ENCODE peak calls at places on chromosomes 4 and X, in four cellular contexts. K, T, Q and U are unnamed samples.

GRCh38 chr4:61533140-61533539 is 333.0 kb downstream of the ADGRL3 start:
- DNase-seq in K (no peak), T (no peak), Q (no peak), U (no peak)

GRCh38 chrX:115588180-115588579 is 27.2 kb downstream of the PLS3 start:
- DNase-seq in K (no peak), T (no peak), Q (no peak), U (no peak)

GRCh38 chrX:106935175-106935574 is 15.0 kb downstream of the CLDN2 start:
- DNase-seq in K (no peak), T (peak), Q (no peak), U (no peak)

GRCh38 chr4:100789991-100790390 is 272.2 kb upstream of the EMCN start:
- DNase-seq in K (no peak), T (no peak), Q (no peak), U (no peak)

GRCh38 chrX:69136546-69137331 is 28.5 kb downstream of the PJA1 start:
- DNase-seq in K (no peak), T (no peak), Q (no peak), U (no peak)

GRCh38 chrX:120456973-120457372 is 12.1 kb downstream of the LAMP2 start:
- DNase-seq in K (peak), T (no peak), Q (no peak), U (no peak)

GRCh38 chrX:17377047-17377692 is 2.2 kb downstream of the NHS start:
- DNase-seq in K (no peak), T (no peak), Q (no peak), U (peak)

GRCh38 chr4:11446156-11446811 is 17.6 kb upstream of the HS3ST1 start:
- DNase-seq in K (no peak), T (no peak), Q (no peak), U (no peak)

GRCh38 chr4:165190591-165191212 is 16.7 kb upstream of the KLHL2 start:
- DNase-seq in K (no peak), T (no peak), Q (no peak), U (no peak)

GRCh38 chr4:140862182-140862442 is 105.9 kb upstream of the TBC1D9 start:
- DNase-seq in K (no peak), T (no peak), Q (no peak), U (no peak)

GRCh38 chr4:147773261-147774184 is 41.6 kb downstream of the ARHGAP10 start:
- DNase-seq in K (no peak), T (no peak), Q (no peak), U (no peak)

GRCh38 chr4:2437475-2438215 is 18.9 kb downstream of the CFAP99 start:
- DNase-seq in K (no peak), T (no peak), Q (no peak), U (no peak)

GRCh38 chr4:56570041-56570440 is 64.5 kb downstream of the ARL9 start:
- DNase-seq in K (no peak), T (no peak), Q (no peak), U (no peak)

GRCh38 chr4:148238797-148239196 is 203.4 kb downstream of the NR3C2 start:
- DNase-seq in K (no peak), T (no peak), Q (no peak), U (no peak)

GRCh38 chr4:24488399-24489164 is 95.8 kb downstream of the DHX15 start:
- DNase-seq in K (peak), T (peak), Q (peak), U (no peak)

GRCh38 chrX:123859409-123859827 is 435 bp upstream of the XIAP start:
- DNase-seq in K (no peak), T (peak), Q (peak), U (no peak)

GRCh38 chr4:59960143-59960542 is 1240.0 kb upstream of the ADGRL3 start:
- DNase-seq in K (no peak), T (no peak), Q (no peak), U (no peak)

GRCh38 chr4:112938461-112939058 is 110.9 kb upstream of the ANK2 start:
- DNase-seq in K (peak), T (peak), Q (no peak), U (no peak)

GRCh38 chr4:8914461-8915171 is 43.0 kb upstream of the HMX1 start:
- DNase-seq in K (no peak), T (no peak), Q (peak), U (peak)

GRCh38 chr4:173391691-173392090 is 7.2 kb downstream of the SCRG1 start:
- DNase-seq in K (no peak), T (no peak), Q (no peak), U (no peak)

GRCh38 chr4:23213198-23213597 is 520.5 kb downstream of the GBA3 start:
- DNase-seq in K (no peak), T (no peak), Q (no peak), U (no peak)

GRCh38 chrX:154695913-154696312 is 42.5 kb upstream of the CTAG2 start:
- DNase-seq in K (no peak), T (no peak), Q (no peak), U (no peak)

GRCh38 chrX:54248309-54248708 is 65.3 kb upstream of the FAM120C start:
- DNase-seq in K (peak), T (peak), Q (no peak), U (no peak)

GRCh38 chrX:38632516-38632915 is 71.2 kb downstream of the TSPAN7 start:
- DNase-seq in K (no peak), T (no peak), Q (no peak), U (no peak)

GRCh38 chrX:67296395-67296794 is 247.4 kb upstream of the AR start:
- DNase-seq in K (no peak), T (no peak), Q (no peak), U (no peak)

GRCh38 chr4:155545456-155545855 is 121.2 kb upstream of the GUCY1A1 start:
- DNase-seq in K (no peak), T (no peak), Q (no peak), U (no peak)

GRCh38 chr4:121951570-121952110 is at the start of gene TRPC3:
- DNase-seq in K (peak), T (no peak), Q (no peak), U (no peak)

GRCh38 chrX:48498374-48498809 is 10.4 kb upstream of the PORCN start:
- DNase-seq in K (no peak), T (peak), Q (no peak), U (no peak)

GRCh38 chr4:15855804-15856475 is 77.8 kb downstream of the CD38 start:
- DNase-seq in K (no peak), T (no peak), Q (no peak), U (no peak)

GRCh38 chrX:118498755-118499154 is 3.1 kb downstream of the DOCK11 start:
- DNase-seq in K (no peak), T (no peak), Q (no peak), U (no peak)

GRCh38 chr4:37001688-37002436 is 242.7 kb upstream of the NWD2 start:
- DNase-seq in K (no peak), T (no peak), Q (no peak), U (no peak)

GRCh38 chrX:154412468-154412867 is 1.1 kb downstream of the TAFAZZIN start:
- DNase-seq in K (peak), T (no peak), Q (no peak), U (no peak)

GRCh38 chr4:20203508-20203907 is 48.2 kb upstream of the SLIT2 start:
- DNase-seq in K (no peak), T (no peak), Q (no peak), U (no peak)